ENCODE peak calls at places on chromosomes 16 and 17, in ten cellular contexts. One of them, this sample, is unnamed.

GRCh38 chr16:79307214-79307613 is 293.3 kb downstream of the MAF start:
- DNase-seq in WTC11: no peak
- DNase-seq in astrocyte of the spinal cord: no peak
- DNase-seq in IMR-90: no peak
- DNase-seq in esophagus squamous epithelium: no peak
- DNase-seq in heart right ventricle: peak
- DNase-seq in RWPE1: no peak
- DNase-seq in body of pancreas: no peak
- DNase-seq in AG04450: no peak
- DNase-seq in nephron progenitor cell: no peak
- DNase-seq in this sample: no peak

GRCh38 chr17:77693776-77694175 is 264.7 kb upstream of the TNRC6C start:
- DNase-seq in esophagus squamous epithelium: no peak
- DNase-seq in body of pancreas: no peak
- DNase-seq in astrocyte of the spinal cord: no peak
- DNase-seq in nephron progenitor cell: no peak
- DNase-seq in RWPE1: no peak
- DNase-seq in IMR-90: no peak
- DNase-seq in WTC11: no peak
- DNase-seq in AG04450: no peak
- DNase-seq in heart right ventricle: no peak
- DNase-seq in this sample: no peak

GRCh38 chr16:47467501-47467900 is 6.4 kb downstream of the PHKB start:
- DNase-seq in body of pancreas: no peak
- DNase-seq in heart right ventricle: no peak
- DNase-seq in WTC11: no peak
- DNase-seq in astrocyte of the spinal cord: no peak
- DNase-seq in nephron progenitor cell: no peak
- DNase-seq in esophagus squamous epithelium: no peak
- DNase-seq in RWPE1: no peak
- DNase-seq in IMR-90: no peak
- DNase-seq in AG04450: no peak
- DNase-seq in this sample: no peak

GRCh38 chr17:78128616-78129384 is at the start of gene TMC6:
- DNase-seq in AG04450: no peak
- DNase-seq in body of pancreas: peak
- DNase-seq in astrocyte of the spinal cord: no peak
- DNase-seq in heart right ventricle: peak
- DNase-seq in IMR-90: no peak
- DNase-seq in WTC11: peak
- DNase-seq in RWPE1: peak
- DNase-seq in nephron progenitor cell: peak
- DNase-seq in esophagus squamous epithelium: no peak
- DNase-seq in this sample: peak

GRCh38 chr17:18991531-18992315 is 12.8 kb downstream of the FAM83G start:
- DNase-seq in esophagus squamous epithelium: no peak
- DNase-seq in nephron progenitor cell: no peak
- DNase-seq in astrocyte of the spinal cord: no peak
- DNase-seq in IMR-90: no peak
- DNase-seq in AG04450: no peak
- DNase-seq in body of pancreas: no peak
- DNase-seq in WTC11: no peak
- DNase-seq in heart right ventricle: no peak
- DNase-seq in RWPE1: no peak
- DNase-seq in this sample: no peak

GRCh38 chr17:63880706-63881105 is 1.0 kb downstream of the GH2 start:
- DNase-seq in heart right ventricle: no peak
- DNase-seq in WTC11: no peak
- DNase-seq in AG04450: no peak
- DNase-seq in body of pancreas: no peak
- DNase-seq in RWPE1: no peak
- DNase-seq in esophagus squamous epithelium: no peak
- DNase-seq in nephron progenitor cell: no peak
- DNase-seq in IMR-90: no peak
- DNase-seq in astrocyte of the spinal cord: no peak
- DNase-seq in this sample: no peak

GRCh38 chr16:88020513-88020885 is 69.3 kb downstream of the BANP start:
- DNase-seq in body of pancreas: no peak
- DNase-seq in esophagus squamous epithelium: no peak
- DNase-seq in AG04450: no peak
- DNase-seq in heart right ventricle: no peak
- DNase-seq in astrocyte of the spinal cord: no peak
- DNase-seq in RWPE1: no peak
- DNase-seq in nephron progenitor cell: no peak
- DNase-seq in IMR-90: no peak
- DNase-seq in WTC11: no peak
- DNase-seq in this sample: no peak

GRCh38 chr16:85746431-85747227 is 4.3 kb downstream of the C16orf74 start:
- DNase-seq in RWPE1: peak
- DNase-seq in body of pancreas: no peak
- DNase-seq in IMR-90: peak
- DNase-seq in astrocyte of the spinal cord: peak
- DNase-seq in heart right ventricle: no peak
- DNase-seq in esophagus squamous epithelium: no peak
- DNase-seq in WTC11: no peak
- DNase-seq in nephron progenitor cell: no peak
- DNase-seq in AG04450: no peak
- DNase-seq in this sample: peak

GRCh38 chr16:31487720-31488629 is 5.1 kb downstream of the SLC5A2 start:
- DNase-seq in heart right ventricle: peak
- DNase-seq in astrocyte of the spinal cord: no peak
- DNase-seq in body of pancreas: peak
- DNase-seq in AG04450: no peak
- DNase-seq in nephron progenitor cell: peak
- DNase-seq in IMR-90: peak
- DNase-seq in esophagus squamous epithelium: no peak
- DNase-seq in WTC11: peak
- DNase-seq in RWPE1: peak
- DNase-seq in this sample: peak

GRCh38 chr17:10036511-10037061 is 131.5 kb upstream of the RCVRN start:
- DNase-seq in heart right ventricle: peak
- DNase-seq in esophagus squamous epithelium: no peak
- DNase-seq in WTC11: no peak
- DNase-seq in AG04450: no peak
- DNase-seq in RWPE1: no peak
- DNase-seq in nephron progenitor cell: no peak
- DNase-seq in astrocyte of the spinal cord: no peak
- DNase-seq in IMR-90: no peak
- DNase-seq in body of pancreas: peak
- DNase-seq in this sample: no peak

GRCh38 chr17:36468903-36469635 is 17.4 kb upstream of the ZNHIT3 start:
- DNase-seq in body of pancreas: no peak
- DNase-seq in AG04450: no peak
- DNase-seq in WTC11: no peak
- DNase-seq in RWPE1: no peak
- DNase-seq in astrocyte of the spinal cord: no peak
- DNase-seq in heart right ventricle: no peak
- DNase-seq in nephron progenitor cell: no peak
- DNase-seq in esophagus squamous epithelium: no peak
- DNase-seq in IMR-90: no peak
- DNase-seq in this sample: no peak

GRCh38 chr17:42198897-42199296 is 4.6 kb upstream of the GHDC start:
- DNase-seq in WTC11: no peak
- DNase-seq in esophagus squamous epithelium: no peak
- DNase-seq in IMR-90: no peak
- DNase-seq in AG04450: no peak
- DNase-seq in RWPE1: no peak
- DNase-seq in body of pancreas: no peak
- DNase-seq in heart right ventricle: no peak
- DNase-seq in nephron progenitor cell: no peak
- DNase-seq in astrocyte of the spinal cord: no peak
- DNase-seq in this sample: no peak

GRCh38 chr16:11445486-11445885 is 100.2 kb downstream of the RMI2 start:
- DNase-seq in AG04450: no peak
- DNase-seq in nephron progenitor cell: no peak
- DNase-seq in body of pancreas: no peak
- DNase-seq in heart right ventricle: no peak
- DNase-seq in esophagus squamous epithelium: no peak
- DNase-seq in IMR-90: no peak
- DNase-seq in WTC11: no peak
- DNase-seq in astrocyte of the spinal cord: no peak
- DNase-seq in RWPE1: no peak
- DNase-seq in this sample: no peak
- TF ChIP-seq CTCF in AG04450: no peak
- TF ChIP-seq CTCF in nephron progenitor cell: no peak
- TF ChIP-seq CTCF in body of pancreas: no peak
- TF ChIP-seq CTCF in heart right ventricle: no peak
- TF ChIP-seq CTCF in esophagus squamous epithelium: no peak
- TF ChIP-seq CTCF in IMR-90: no peak
- TF ChIP-seq CTCF in WTC11: no peak
- TF ChIP-seq CTCF in astrocyte of the spinal cord: no peak
- TF ChIP-seq CTCF in RWPE1: no peak
- TF ChIP-seq CTCF in this sample: no peak

GRCh38 chr16:76653390-76654026 is 376.3 kb downstream of the CNTNAP4 start:
- DNase-seq in heart right ventricle: no peak
- DNase-seq in nephron progenitor cell: peak
- DNase-seq in body of pancreas: no peak
- DNase-seq in esophagus squamous epithelium: no peak
- DNase-seq in WTC11: no peak
- DNase-seq in AG04450: peak
- DNase-seq in RWPE1: peak
- DNase-seq in astrocyte of the spinal cord: peak
- DNase-seq in IMR-90: peak
- DNase-seq in this sample: peak
- TF ChIP-seq CTCF in heart right ventricle: peak
- TF ChIP-seq CTCF in nephron progenitor cell: peak
- TF ChIP-seq CTCF in body of pancreas: peak
- TF ChIP-seq CTCF in esophagus squamous epithelium: peak
- TF ChIP-seq CTCF in WTC11: no peak
- TF ChIP-seq CTCF in AG04450: peak
- TF ChIP-seq CTCF in RWPE1: peak
- TF ChIP-seq CTCF in astrocyte of the spinal cord: peak
- TF ChIP-seq CTCF in IMR-90: peak
- TF ChIP-seq CTCF in this sample: peak

DNA sequence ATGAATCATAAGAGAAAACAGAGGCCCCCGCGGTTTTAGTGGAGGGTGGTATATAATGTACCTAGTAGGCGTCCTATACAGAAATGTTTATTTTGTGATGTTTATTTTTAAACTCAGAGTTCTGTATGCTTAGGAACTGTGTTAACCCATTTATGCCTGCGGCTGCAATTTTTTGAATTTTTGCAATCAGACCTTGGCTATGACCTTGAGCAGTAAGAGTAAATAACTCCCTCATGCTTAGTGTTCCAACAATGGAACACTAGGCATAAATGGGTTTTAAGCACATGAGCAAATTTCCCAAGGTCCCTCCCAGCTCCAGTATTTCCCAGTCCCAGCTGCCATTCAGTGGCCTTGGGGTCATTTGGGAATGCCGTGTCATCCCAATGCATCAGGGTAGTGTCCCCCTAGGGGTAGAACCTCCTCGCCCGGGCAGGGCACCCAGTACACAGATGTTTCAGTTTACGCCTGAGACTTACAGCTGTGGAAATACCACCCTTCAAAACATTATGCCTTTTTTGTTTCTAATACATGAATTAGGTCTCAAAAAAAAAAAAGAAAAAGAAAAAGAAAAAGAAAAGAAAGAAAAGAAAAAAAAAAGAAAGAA is 605.8 kb upstream of the CDH11 start:
- DNase-seq in WTC11: no peak
- DNase-seq in heart right ventricle: no peak
- DNase-seq in esophagus squamous epithelium: no peak
- DNase-seq in astrocyte of the spinal cord: no peak
- DNase-seq in IMR-90: no peak
- DNase-seq in RWPE1: no peak
- DNase-seq in body of pancreas: no peak
- DNase-seq in nephron progenitor cell: no peak
- DNase-seq in AG04450: no peak
- DNase-seq in this sample: no peak
- TF ChIP-seq CTCF in WTC11: no peak
- TF ChIP-seq CTCF in heart right ventricle: no peak
- TF ChIP-seq CTCF in esophagus squamous epithelium: no peak
- TF ChIP-seq CTCF in astrocyte of the spinal cord: no peak
- TF ChIP-seq CTCF in IMR-90: no peak
- TF ChIP-seq CTCF in RWPE1: no peak
- TF ChIP-seq CTCF in body of pancreas: no peak
- TF ChIP-seq CTCF in nephron progenitor cell: no peak
- TF ChIP-seq CTCF in AG04450: peak
- TF ChIP-seq CTCF in this sample: no peak

GRCh38 chr17:75639327-75639726 is 6.1 kb downstream of the SMIM5 start:
- DNase-seq in IMR-90: no peak
- DNase-seq in body of pancreas: no peak
- DNase-seq in WTC11: no peak
- DNase-seq in esophagus squamous epithelium: no peak
- DNase-seq in astrocyte of the spinal cord: no peak
- DNase-seq in heart right ventricle: no peak
- DNase-seq in RWPE1: no peak
- DNase-seq in nephron progenitor cell: no peak
- DNase-seq in AG04450: no peak
- DNase-seq in this sample: no peak

GRCh38 chr17:75641343-75641742 is 8.1 kb downstream of the SMIM5 start:
- DNase-seq in IMR-90: no peak
- DNase-seq in nephron progenitor cell: no peak
- DNase-seq in RWPE1: no peak
- DNase-seq in heart right ventricle: no peak
- DNase-seq in body of pancreas: no peak
- DNase-seq in AG04450: no peak
- DNase-seq in WTC11: no peak
- DNase-seq in astrocyte of the spinal cord: no peak
- DNase-seq in esophagus squamous epithelium: no peak
- DNase-seq in this sample: no peak

GRCh38 chr17:75640556-75641119 is 7.4 kb downstream of the SMIM5 start:
- DNase-seq in nephron progenitor cell: no peak
- DNase-seq in IMR-90: no peak
- DNase-seq in RWPE1: no peak
- DNase-seq in AG04450: no peak
- DNase-seq in WTC11: no peak
- DNase-seq in body of pancreas: no peak
- DNase-seq in heart right ventricle: no peak
- DNase-seq in astrocyte of the spinal cord: no peak
- DNase-seq in esophagus squamous epithelium: no peak
- DNase-seq in this sample: no peak

GRCh38 chr17:75638893-75639292 is 5.7 kb downstream of the SMIM5 start:
- DNase-seq in RWPE1: no peak
- DNase-seq in heart right ventricle: peak
- DNase-seq in WTC11: no peak
- DNase-seq in IMR-90: no peak
- DNase-seq in esophagus squamous epithelium: no peak
- DNase-seq in body of pancreas: no peak
- DNase-seq in AG04450: no peak
- DNase-seq in astrocyte of the spinal cord: no peak
- DNase-seq in nephron progenitor cell: no peak
- DNase-seq in this sample: no peak

DNA sequence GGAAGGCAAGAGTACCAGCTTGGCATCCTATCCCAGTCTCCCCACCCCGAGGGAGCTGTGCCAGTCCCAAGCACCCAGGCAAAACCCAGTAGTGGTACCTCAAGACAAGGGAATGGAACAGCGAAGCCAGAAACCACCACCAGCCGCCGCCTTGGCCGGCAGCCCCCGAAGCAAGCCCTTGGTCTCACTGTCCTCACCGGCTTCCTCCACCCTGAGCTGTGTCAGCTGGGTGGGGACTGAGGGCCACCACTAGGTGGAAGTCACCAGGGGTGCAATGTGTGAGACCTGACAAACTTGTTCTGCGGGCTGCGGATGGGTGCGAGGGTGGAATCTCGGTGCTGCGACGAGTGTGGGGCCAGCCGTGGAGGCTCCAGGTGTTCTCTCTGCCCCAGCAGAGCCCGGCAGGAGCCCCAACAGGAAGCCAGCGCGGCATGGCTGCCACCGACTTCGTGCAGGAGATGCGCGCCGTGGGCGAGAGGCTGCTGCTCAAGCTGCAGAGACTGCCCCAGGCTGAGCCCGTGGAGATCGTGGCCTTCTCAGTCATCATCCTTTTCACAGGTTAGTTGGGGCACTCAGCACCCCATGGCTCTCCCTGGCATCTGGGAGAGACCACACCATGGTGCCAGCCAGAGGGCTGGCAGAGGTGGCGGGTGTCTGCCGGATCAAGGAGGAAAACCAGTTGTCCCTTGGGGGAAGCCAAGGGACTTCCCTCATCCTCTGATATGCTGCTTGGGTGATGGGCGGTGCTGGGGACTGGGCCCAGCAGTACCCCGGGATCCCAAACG is 6.7 kb downstream of the SMIM5 start:
- DNase-seq in esophagus squamous epithelium: no peak
- DNase-seq in AG04450: no peak
- DNase-seq in astrocyte of the spinal cord: no peak
- DNase-seq in IMR-90: no peak
- DNase-seq in WTC11: no peak
- DNase-seq in heart right ventricle: no peak
- DNase-seq in RWPE1: no peak
- DNase-seq in body of pancreas: peak
- DNase-seq in nephron progenitor cell: no peak
- DNase-seq in this sample: no peak
- TF ChIP-seq CTCF in esophagus squamous epithelium: peak
- TF ChIP-seq CTCF in AG04450: no peak
- TF ChIP-seq CTCF in astrocyte of the spinal cord: no peak
- TF ChIP-seq CTCF in IMR-90: no peak
- TF ChIP-seq CTCF in WTC11: no peak
- TF ChIP-seq CTCF in heart right ventricle: no peak
- TF ChIP-seq CTCF in RWPE1: no peak
- TF ChIP-seq CTCF in body of pancreas: no peak
- TF ChIP-seq CTCF in nephron progenitor cell: no peak
- TF ChIP-seq CTCF in this sample: no peak

This sample was measured in GM20000.